ENCODE peak calls at places on chromosome 20, in four cellular contexts. Z, E, G and N are unnamed samples.

GRCh38 chr20:32727663-32728062 is 15.6 kb downstream of the COMMD7 start:
- DNase-seq in G (no peak), Z (no peak), E (no peak), N (peak; percentile 79)

GRCh38 chr20:46857061-46857831 is 37.4 kb upstream of the EYA2 start:
- DNase-seq in Z (no peak), E (no peak), G (no peak), N (no peak)

GRCh38 chr20:51010043-51010365 is 12.9 kb downstream of the KCNG1 start:
- DNase-seq in G (no peak), Z (no peak), E (no peak), N (no peak)

GRCh38 chr20:61684583-61685235 is 381.0 kb downstream of the TAF4 start:
- DNase-seq in E (no peak), G (no peak), Z (peak; percentile 37), N (no peak)

GRCh38 chr20:45459606-45460005 is 9.9 kb upstream of the WFDC2 start:
- DNase-seq in E (no peak), Z (no peak), G (no peak), N (peak; percentile 28)

GRCh38 chr20:17823382-17824144 is 123.8 kb downstream of the BANF2 start:
- DNase-seq in G (no peak), E (no peak), Z (no peak), N (no peak)

GRCh38 chr20:4828830-4829493 is 107.3 kb downstream of the PRND start:
- DNase-seq in E (no peak), G (no peak), Z (no peak), N (no peak)

GRCh38 chr20:5463007-5463686 is 146.4 kb upstream of the PROKR2 start:
- DNase-seq in E (no peak), Z (no peak), G (no peak), N (no peak)

GRCh38 chr20:31670371-31671228 is 32.9 kb downstream of the COX4I2 start:
- DNase-seq in Z (peak; percentile 49), G (no peak), E (peak; percentile 85), N (no peak)